ENCODE peak calls at places on chromosomes 16 and 17, in ten cellular contexts. M is AG04450, Y is ascending aorta, N is astrocyte of the cerebellum, I is HL-60, B is lower lobe of right lung, S is Peyer's patch, J is H7, U is esophagus squamous epithelium, Q is psoas muscle. E is an unnamed sample.
A peak's percentile ranks its signal among the peaks of the same experiment; 100 is the strongest.

GRCh38 chr17:1629647-1630310 is 1.1 kb upstream of the SLC43A2 start:
- DNase-seq in I (no peak), U (no peak), S (peak; percentile 91), Y (no peak), M (no peak), Q (peak; percentile 89), B (peak; percentile 87), J (peak; percentile 87), N (no peak), E (no peak)

GRCh38 chr16:1984347-1985225 is 593 bp downstream of the GFER start:
- DNase-seq in N (no peak), Y (no peak), S (peak; percentile 80), J (peak; percentile 91), B (no peak), Q (no peak), U (no peak), M (no peak), I (no peak), E (no peak)

GRCh38 chr16:30068750-30069574 is 3.4 kb downstream of the ALDOA start:
- DNase-seq in S (no peak), I (peak; percentile 69), U (no peak), B (no peak), Y (no peak), N (no peak), M (no peak), J (no peak), Q (peak; percentile 59), E (no peak)

GRCh38 chr17:49249890-49250522 is 19.4 kb upstream of the PHOSPHO1 start:
- DNase-seq in U (no peak), I (no peak), M (no peak), N (no peak), B (no peak), Q (no peak), S (no peak), Y (no peak), J (no peak), E (no peak)

GRCh38 chr16:68116256-68116853 is 31.2 kb downstream of the NFATC3 start:
- DNase-seq in U (no peak), S (no peak), B (no peak), Q (no peak), I (no peak), M (no peak), J (no peak), N (peak; percentile 8), Y (no peak), E (peak; percentile 24)

GRCh38 chr17:80878876-80879722 is 112.5 kb upstream of the CHMP6 start:
- DNase-seq in J (peak; percentile 75), Y (no peak), S (peak; percentile 39), I (no peak), U (no peak), B (no peak), Q (peak; percentile 33), N (no peak), M (no peak), E (no peak)

GRCh38 chr17:49486012-49486641 is 9.0 kb upstream of the NGFR start:
- DNase-seq in N (no peak), Y (no peak), I (peak; percentile 75), U (no peak), J (peak; percentile 96), Q (no peak), S (no peak), M (no peak), B (no peak), E (no peak)

GRCh38 chr16:85416267-85417109 is 196.6 kb upstream of the GSE1 start:
- DNase-seq in J (peak; percentile 95), Q (peak; percentile 89), B (peak; percentile 89), N (no peak), U (no peak), I (peak; percentile 40), S (peak; percentile 78), Y (no peak), M (no peak), E (no peak)

GRCh38 chr17:10061131-10061581 is 137.2 kb downstream of the GAS7 start:
- DNase-seq in U (no peak), N (peak; percentile 9), M (no peak), B (no peak), Y (no peak), I (no peak), Q (peak; percentile 63), S (no peak), J (peak; percentile 13), E (peak; percentile 56)

GRCh38 chr16:89904606-89905510 is 13.8 kb upstream of the MC1R start:
- DNase-seq in S (no peak), U (no peak), Q (peak; percentile 56), N (no peak), M (no peak), B (no peak), I (no peak), Y (no peak), J (no peak), E (no peak)

GRCh38 chr17:81648013-81648706 is 8.2 kb downstream of the PDE6G start:
- DNase-seq in S (no peak), J (peak; percentile 81), I (no peak), N (no peak), B (no peak), M (no peak), Q (no peak), Y (no peak), U (no peak), E (no peak)

GRCh38 chr17:30249460-30249859 is 14.0 kb upstream of the SLC6A4 start:
- DNase-seq in Y (no peak), Q (no peak), B (no peak), N (no peak), J (no peak), U (no peak), M (no peak), I (no peak), S (no peak), E (no peak)

GRCh38 chr16:79644977-79645667 is 44.6 kb upstream of the MAF start:
- DNase-seq in Q (no peak), Y (no peak), U (no peak), M (no peak), S (no peak), B (no peak), N (no peak), I (no peak), J (no peak), E (no peak)

GRCh38 chr16:17377360-17378324 is 93.1 kb downstream of the XYLT1 start:
- DNase-seq in Y (no peak), J (no peak), B (no peak), I (no peak), U (no peak), M (no peak), S (peak; percentile 52), Q (no peak), N (no peak), E (no peak)

GRCh38 chr16:17557480-17557879 is 86.7 kb upstream of the XYLT1 start:
- DNase-seq in U (no peak), J (no peak), M (no peak), N (no peak), S (no peak), I (no peak), Y (no peak), B (no peak), Q (no peak), E (no peak)

DNA sequence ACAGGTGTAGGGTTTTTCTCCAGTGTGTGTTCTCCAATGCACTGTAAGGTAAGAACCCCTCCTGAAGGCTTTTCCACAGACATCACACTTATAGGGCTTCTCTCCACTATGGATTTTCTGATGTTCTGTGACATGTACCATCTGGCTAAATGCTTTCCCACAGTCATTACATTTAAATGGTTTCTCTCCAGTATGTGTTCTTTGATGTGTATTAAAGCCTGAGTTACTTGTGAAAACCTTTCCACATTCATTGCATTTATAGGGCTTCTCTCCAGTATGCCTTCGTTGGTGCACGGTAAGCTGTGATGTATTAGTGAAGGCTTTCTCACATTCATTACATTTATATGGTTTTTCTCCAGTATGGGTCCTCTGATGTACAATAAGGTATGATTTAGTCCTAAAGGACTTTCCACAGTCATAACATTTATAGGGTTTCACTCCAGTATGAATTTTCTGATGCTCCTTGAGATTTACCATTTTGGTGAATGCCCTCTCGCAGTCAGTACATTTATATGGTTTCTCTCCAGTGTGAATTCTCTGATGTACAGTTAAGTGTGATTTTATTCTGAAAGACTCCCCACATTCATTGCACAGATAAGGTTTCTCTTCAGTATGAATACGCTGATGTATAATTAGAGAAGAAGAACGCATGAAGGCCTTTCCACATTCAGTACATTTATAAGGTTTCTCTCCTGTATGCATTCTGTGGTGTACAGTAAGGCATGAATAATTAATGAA is 30.9 kb downstream of the ZNF624 start:
- DNase-seq in Y (no peak), U (no peak), J (no peak), B (no peak), M (no peak), N (no peak), S (no peak), Q (no peak), I (no peak), E (no peak)
- H3K4me3 ChIP-seq in Y (no peak overlapping the region), U (no peak overlapping the region), J (no peak overlapping the region), B (no peak overlapping the region), M (no peak overlapping the region), N (no peak overlapping the region), S (no peak overlapping the region), Q (no peak overlapping the region), I (no peak overlapping the region), E (no peak overlapping the region)

GRCh38 chr17:66466421-66466820 is 164.0 kb downstream of the PRKCA start:
- DNase-seq in J (no peak), Y (no peak), Q (no peak), B (no peak), M (no peak), I (no peak), U (no peak), N (no peak), S (no peak), E (no peak)
- H3K4me3 ChIP-seq in J (no peak overlapping the region), Y (peak overlapping the region; percentile 57), Q (no peak overlapping the region), B (no peak overlapping the region), M (peak overlapping the region; percentile 14), I (no peak overlapping the region), U (no peak overlapping the region), N (no peak overlapping the region), S (no peak overlapping the region), E (no peak overlapping the region)

DNA sequence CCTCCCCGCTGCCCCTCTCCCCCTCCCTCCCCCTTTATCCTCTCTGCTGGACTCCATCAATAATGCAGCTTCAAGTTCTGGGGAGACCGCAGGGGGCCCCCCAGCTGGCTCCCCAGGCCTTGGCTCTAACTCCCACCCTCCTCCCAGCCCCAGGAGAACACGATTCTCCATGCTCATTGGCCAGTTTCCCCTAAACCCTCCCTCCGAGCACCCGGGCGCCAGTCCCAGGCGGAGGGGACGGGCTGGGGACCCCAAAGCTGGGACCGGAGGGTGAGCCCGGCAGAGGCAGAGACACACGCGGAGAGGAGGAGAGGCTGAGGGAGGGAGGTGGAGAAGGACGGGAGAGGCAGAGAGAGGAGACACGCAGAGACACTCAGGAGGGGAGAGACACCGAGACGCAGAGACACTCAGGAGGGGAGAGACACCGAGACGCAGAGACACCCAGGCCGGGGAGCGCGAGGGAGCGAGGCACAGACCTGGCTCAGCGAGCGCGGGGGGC is at the start of gene PPP1R1B:
- DNase-seq in Q (no peak), S (no peak), J (peak; percentile 89), U (no peak), I (no peak), N (no peak), B (no peak), M (no peak), Y (no peak), E (peak; percentile 24)
- H3K4me3 ChIP-seq in Q (peak within 1 kb of the TSS; percentile 51), S (peak within 1 kb of the TSS; percentile 25), J (peak within 1 kb of the TSS; percentile 69), U (peak within 1 kb of the TSS; percentile 31), I (no peak within 1 kb of the TSS), N (peak within 1 kb of the TSS; percentile 36), B (peak within 1 kb of the TSS; percentile 49), M (peak within 1 kb of the TSS; percentile 29), Y (peak within 1 kb of the TSS; percentile 38), E (peak within 1 kb of the TSS; percentile 37)

DNA sequence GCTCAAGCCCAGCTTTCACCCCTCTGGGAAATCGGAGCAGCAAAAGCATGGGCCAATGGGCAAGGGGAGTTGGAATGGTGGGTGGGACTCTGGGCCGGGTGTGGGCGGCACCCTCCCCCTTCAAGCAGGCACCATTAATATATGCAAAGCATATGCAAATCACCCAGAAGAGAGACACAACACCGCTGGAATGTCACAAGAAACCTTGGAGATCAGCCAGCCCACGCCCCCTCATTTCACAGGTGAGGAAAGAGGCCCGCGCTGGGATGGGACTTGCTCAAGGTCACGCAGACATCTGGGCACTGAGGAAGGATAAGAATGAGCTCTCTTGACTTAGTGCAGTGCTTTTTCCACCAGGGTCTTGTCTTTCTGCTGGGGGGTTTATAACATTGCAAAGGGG is 4.8 kb downstream of the SRCIN1 start:
- DNase-seq in M (no peak), N (no peak), B (no peak), U (no peak), S (peak; percentile 54), Q (no peak), I (no peak), J (peak; percentile 84), Y (no peak), E (no peak)
- H3K4me3 ChIP-seq in M (no peak overlapping the region), N (no peak overlapping the region), B (no peak overlapping the region), U (no peak overlapping the region), S (no peak overlapping the region), Q (no peak overlapping the region), I (no peak overlapping the region), J (no peak overlapping the region), Y (no peak overlapping the region), E (no peak overlapping the region)

E was measured in astrocyte of the spinal cord.